ENCODE peak calls at places on chromosome 15, in eight cellular contexts. F is effector CD4-positive, alpha-beta T cell; D is stimulated activated CD4-positive, alpha-beta T cell treated with anti-CD3 and anti-CD28 coated beads, Interleukin-4, amount 100 ng/mL, for 4 hours; T is memory B cell; R is testis; K is HEK293T; M is esophagus muscularis mucosa; U is H4. X is an unnamed sample.
A peak's percentile ranks its signal among the peaks of the same experiment; 100 is the strongest.

GRCh38 chr15:68054658-68055223 is 626 bp downstream of the PIAS1 start:
- DNase-seq in F (peak; percentile 21), D (peak; percentile 29), T (no peak), R (peak; percentile 67), K (peak; percentile 71), M (no peak), U (no peak), X (peak; percentile 73)

GRCh38 chr15:37041836-37042235 is 58.5 kb downstream of the MEIS2 start:
- DNase-seq in F (no peak), D (no peak), T (no peak), R (no peak), K (no peak), M (no peak), U (no peak), X (no peak)

GRCh38 chr15:55240125-55240760 is 43.5 kb upstream of the RSL24D1 start:
- DNase-seq in F (no peak), D (no peak), T (no peak), R (no peak), K (no peak), M (no peak), U (no peak), X (no peak)

GRCh38 chr15:33029247-33029646 is 165.3 kb downstream of the FMN1 start:
- DNase-seq in F (no peak), D (no peak), T (no peak), R (no peak), K (no peak), M (no peak), U (no peak), X (no peak)

GRCh38 chr15:90807687-90808086 is 60.7 kb upstream of the FURIN start:
- DNase-seq in F (no peak), D (no peak), T (no peak), R (no peak), K (no peak), M (no peak), U (peak; percentile 67), X (no peak)

GRCh38 chr15:83654379-83655236 is 685 bp downstream of the ADAMTSL3 start:
- DNase-seq in F (no peak), D (no peak), T (no peak), R (peak; percentile 34), K (no peak), M (peak; percentile 92), U (no peak), X (no peak)

GRCh38 chr15:69660114-69660513 is 207.5 kb downstream of the RPLP1 start:
- DNase-seq in F (no peak), D (no peak), T (no peak), R (no peak), K (no peak), M (no peak), U (no peak), X (no peak)

GRCh38 chr15:71666723-71667122 is 143.6 kb upstream of the NR2E3 start:
- DNase-seq in F (no peak), D (no peak), T (no peak), R (no peak), K (no peak), M (peak; percentile 57), U (no peak), X (no peak)

GRCh38 chr15:45522931-45523331 is 376 bp upstream of the SLC30A4 start:
- DNase-seq in F (peak; percentile 3), D (no peak), T (peak; percentile 9), R (no peak), K (peak; percentile 19), M (no peak), U (peak; percentile 24), X (peak; percentile 50)

GRCh38 chr15:51341366-51342248 is at the start of gene GLDN:
- DNase-seq in F (no peak), D (no peak), T (no peak), R (no peak), K (peak; percentile 6), M (no peak), U (no peak), X (peak; percentile 3)

GRCh38 chr15:90994059-90994416 is 297 bp downstream of the PRC1 start:
- DNase-seq in F (no peak), D (no peak), T (no peak), R (no peak), K (peak; percentile 39), M (no peak), U (no peak), X (peak; percentile 17)

GRCh38 chr15:68769702-68770101 is 51.0 kb downstream of the ANP32A start:
- DNase-seq in F (no peak), D (no peak), T (no peak), R (no peak), K (no peak), M (no peak), U (no peak), X (no peak)

GRCh38 chr15:77832874-77833273 is 200.2 kb upstream of the LINGO1 start:
- DNase-seq in F (no peak), D (no peak), T (no peak), R (no peak), K (no peak), M (no peak), U (no peak), X (no peak)

GRCh38 chr15:65884511-65884910 is 15.2 kb downstream of the RAB11A start:
- DNase-seq in F (no peak), D (no peak), T (peak; percentile 16), R (no peak), K (no peak), M (no peak), U (no peak), X (no peak)

GRCh38 chr15:90219421-90220141 is 14.2 kb downstream of the CIB1 start:
- DNase-seq in F (peak; percentile 42), D (peak; percentile 62), T (peak; percentile 65), R (no peak), K (peak; percentile 81), M (no peak), U (no peak), X (peak; percentile 44)

GRCh38 chr15:28984421-28985375 is 98.9 kb downstream of the APBA2 start:
- DNase-seq in F (no peak), D (no peak), T (no peak), R (peak; percentile 26), K (no peak), M (peak; percentile 83), U (peak; percentile 34), X (peak; percentile 79)

GRCh38 chr15:81894069-81894468 is 151.7 kb downstream of the MEX3B start:
- DNase-seq in F (no peak), D (no peak), T (no peak), R (no peak), K (peak; percentile 35), M (peak; percentile 42), U (no peak), X (no peak)

GRCh38 chr15:27541581-27541980 is 557.5 kb downstream of the OCA2 start:
- DNase-seq in F (no peak), D (no peak), T (no peak), R (no peak), K (no peak), M (no peak), U (no peak), X (no peak)

GRCh38 chr15:55389276-55389631 is 18.9 kb downstream of the CCPG1 start:
- DNase-seq in F (no peak), D (no peak), T (no peak), R (no peak), K (no peak), M (no peak), U (no peak), X (peak; percentile 78)

GRCh38 chr15:99433026-99433756 is 132.6 kb upstream of the MEF2A start:
- DNase-seq in F (no peak), D (no peak), T (peak; percentile 36), R (no peak), K (no peak), M (no peak), U (no peak), X (no peak)

GRCh38 chr15:31843426-31844055 is 186.8 kb upstream of the CHRNA7 start:
- DNase-seq in F (no peak), D (no peak), T (no peak), R (no peak), K (no peak), M (peak; percentile 82), U (no peak), X (no peak)

GRCh38 chr15:81856627-81857026 is 189.2 kb downstream of the MEX3B start:
- DNase-seq in F (no peak), D (no peak), T (no peak), R (no peak), K (no peak), M (peak; percentile 19), U (no peak), X (no peak)

GRCh38 chr15:85625856-85626255 is 168.9 kb downstream of the KLHL25 start:
- DNase-seq in F (no peak), D (no peak), T (no peak), R (no peak), K (no peak), M (no peak), U (peak; percentile 62), X (peak; percentile 64)

GRCh38 chr15:70275461-70276138 is 177.9 kb upstream of the TLE3 start:
- DNase-seq in F (no peak), D (no peak), T (no peak), R (no peak), K (no peak), M (no peak), U (no peak), X (no peak)

GRCh38 chr15:59570364-59570763 is 41.2 kb upstream of the GCNT3 start:
- DNase-seq in F (no peak), D (no peak), T (no peak), R (no peak), K (no peak), M (no peak), U (no peak), X (peak; percentile 28)

GRCh38 chr15:55008397-55008796 is 188.3 kb downstream of the RSL24D1 start:
- DNase-seq in F (no peak), D (no peak), T (no peak), R (no peak), K (no peak), M (no peak), U (no peak), X (no peak)